ENCODE peak calls at places on chromosomes 2 and 18, in ten cellular contexts. P is fibroblast of lung, H is PC-3, N is neural progenitor cell, C is HCT116, W is A549, R is hepatocyte, D is mammary epithelial cell, Q is IMR-90, I is GM12878. M is an unnamed sample.

GRCh38 chr2:458431-458827 is 170.5 kb upstream of the ALKAL2 start:
- DNase-seq in Q (no peak), N (peak; percentile 58), R (no peak), H (no peak), P (no peak), D (no peak), W (no peak), I (no peak), C (no peak), M (no peak)

GRCh38 chr18:75167759-75168211 is 41.2 kb downstream of the PTGR3 start:
- DNase-seq in H (no peak), N (no peak), Q (peak; percentile 17), C (no peak), R (no peak), W (no peak), P (peak; percentile 26), D (no peak), I (no peak), M (peak; percentile 10)

GRCh38 chr2:6516674-6517073 is 349.0 kb downstream of the CMPK2 start:
- DNase-seq in P (no peak), N (no peak), W (no peak), I (no peak), Q (no peak), C (no peak), D (no peak), R (no peak), H (no peak), M (no peak)

GRCh38 chr2:71505086-71505769 is 51.9 kb downstream of the DYSF start:
- DNase-seq in D (no peak), H (no peak), I (no peak), R (peak; percentile 26), P (no peak), N (no peak), W (no peak), Q (no peak), C (no peak), M (no peak)

GRCh38 chr2:69269330-69269729 is 117.7 kb downstream of the GFPT1 start:
- DNase-seq in W (no peak), C (no peak), D (no peak), P (peak; percentile 23), R (no peak), Q (no peak), I (no peak), H (no peak), N (no peak), M (no peak)

GRCh38 chr2:174158003-174158402 is 90.3 kb downstream of the OLA1 start:
- DNase-seq in C (peak; percentile 51), N (peak; percentile 67), D (peak; percentile 27), R (peak; percentile 27), H (peak; percentile 70), W (peak; percentile 66), I (peak; percentile 16), Q (no peak), P (no peak), M (no peak)

GRCh38 chr18:75915941-75916640 is 488.6 kb upstream of the SMIM21 start:
- DNase-seq in I (no peak), W (no peak), N (peak; percentile 96), P (peak; percentile 46), Q (no peak), R (peak; percentile 72), C (no peak), D (no peak), H (no peak), M (peak; percentile 33)

GRCh38 chr2:141015339-141016047 is 1115.3 kb downstream of the LRP1B start:
- DNase-seq in P (peak; percentile 42), C (no peak), I (no peak), D (no peak), R (no peak), H (no peak), W (no peak), Q (no peak), N (peak; percentile 57), M (peak; percentile 35)

GRCh38 chr18:62485684-62486083 is 37.1 kb upstream of the ZCCHC2 start:
- DNase-seq in H (peak; percentile 94), C (peak; percentile 86), R (peak; percentile 72), W (peak; percentile 60), D (peak; percentile 96), P (peak; percentile 87), N (no peak), Q (peak; percentile 76), I (no peak), M (peak; percentile 81)

GRCh38 chr2:30959653-30960052 is 152.4 kb upstream of the CAPN13 start:
- DNase-seq in N (no peak), R (no peak), Q (no peak), P (no peak), C (no peak), H (no peak), W (no peak), D (no peak), I (no peak), M (no peak)
- H3K4me2 ChIP-seq in N (no peak overlapping the region), R (no peak overlapping the region), Q (no peak overlapping the region), P (no peak overlapping the region), C (no peak overlapping the region), H (no peak overlapping the region), W (no peak overlapping the region), D (no peak overlapping the region), I (no peak overlapping the region), M (no peak overlapping the region)

DNA sequence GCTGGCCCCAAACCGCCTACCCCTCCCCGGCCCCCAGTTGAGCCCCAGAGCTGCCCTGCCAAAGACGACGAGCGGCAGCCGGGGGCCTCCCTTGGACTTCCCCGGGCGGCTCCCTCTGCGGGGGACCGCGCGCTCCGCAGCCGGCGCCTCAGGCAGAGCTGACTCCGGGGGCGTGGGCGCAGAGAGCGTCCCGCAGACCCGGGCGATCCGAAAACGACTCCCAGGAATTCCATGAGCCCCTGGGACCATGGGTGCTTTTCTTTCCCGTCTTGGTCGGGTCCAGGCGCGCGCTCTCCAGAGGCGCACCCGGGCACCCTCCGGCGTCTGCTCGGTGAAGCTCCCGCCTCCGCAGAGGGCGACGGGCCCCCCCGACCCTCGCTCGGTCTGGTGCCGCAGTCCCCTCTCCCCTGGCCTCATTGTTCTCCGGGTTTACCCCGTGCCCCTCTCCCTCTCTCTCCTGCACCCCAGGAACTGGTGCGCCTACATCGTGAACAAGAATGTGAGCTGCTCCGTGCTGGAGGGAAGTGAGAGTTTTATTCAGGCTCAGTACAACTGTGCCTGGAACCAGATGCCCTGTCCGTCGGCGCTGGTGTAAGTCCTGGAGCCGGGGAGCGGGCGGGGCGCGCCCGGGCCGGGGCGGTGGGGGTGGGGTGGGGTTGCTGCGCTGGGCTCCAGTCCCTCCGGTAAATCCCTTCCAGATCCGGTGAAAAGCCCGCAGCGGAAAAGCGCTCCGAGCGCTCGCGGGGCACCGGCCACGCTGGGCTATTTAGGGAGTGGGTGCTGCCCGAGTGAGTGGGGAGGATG is 737 bp downstream of the EMILIN2 start:
- DNase-seq in D (peak; percentile 22), Q (no peak), N (peak; percentile 73), H (no peak), R (peak; percentile 46), I (no peak), C (no peak), P (peak; percentile 27), W (no peak), M (no peak)
- H3K4me2 ChIP-seq in D (peak overlapping the region; percentile 83), Q (peak overlapping the region; percentile 81), N (peak overlapping the region; percentile 99), H (no peak overlapping the region), R (peak overlapping the region; percentile 94), I (peak overlapping the region; percentile 81), C (peak overlapping the region; percentile 33), P (peak overlapping the region; percentile 88), W (peak overlapping the region; percentile 94), M (peak overlapping the region; percentile 86)

DNA sequence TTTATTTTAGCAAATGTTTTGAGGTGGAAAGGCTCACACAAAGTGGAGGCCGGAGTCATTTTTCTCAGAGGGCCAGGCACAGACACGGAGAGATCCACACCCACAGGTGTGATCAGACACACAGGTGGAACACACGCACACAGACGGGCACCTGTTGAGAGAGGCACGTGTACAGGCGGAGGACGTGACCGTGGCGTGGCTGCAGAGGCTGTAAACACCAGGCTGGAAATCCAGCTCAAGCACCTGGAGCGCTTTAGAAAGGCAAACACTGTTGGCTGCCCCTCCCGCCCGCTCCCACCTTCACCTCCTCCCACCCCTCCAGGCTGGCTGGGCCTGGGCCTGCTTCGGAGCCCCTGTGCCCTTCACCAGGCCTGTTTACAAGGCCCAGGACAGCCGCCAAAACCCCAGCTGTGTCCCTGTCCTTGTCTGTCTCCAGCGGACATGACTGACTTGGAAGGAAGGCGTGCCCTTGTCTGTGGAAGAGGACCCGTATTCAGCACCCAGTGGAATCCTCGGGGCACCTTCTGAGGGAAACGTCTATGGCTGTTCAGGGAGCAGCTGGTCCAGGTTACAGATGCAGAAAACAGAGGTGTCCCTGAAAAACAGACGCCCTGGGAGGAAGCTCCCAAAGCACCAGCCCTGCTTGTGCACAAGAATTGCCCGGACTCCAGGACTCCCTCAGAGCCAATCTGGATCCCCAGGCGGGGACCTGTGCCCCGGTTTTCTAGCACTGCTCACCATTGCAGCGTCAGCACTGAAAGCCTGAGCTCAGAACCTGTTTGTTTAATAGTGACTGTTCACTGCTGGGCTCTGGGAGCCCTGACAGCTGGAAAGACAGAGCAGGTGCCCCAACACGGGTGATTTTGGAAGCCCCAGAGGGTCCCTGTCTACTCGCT is 134.3 kb upstream of the HAAO start:
- DNase-seq in W (no peak), C (no peak), D (no peak), R (peak; percentile 50), Q (no peak), H (no peak), I (no peak), N (peak; percentile 30), P (no peak), M (no peak)
- H3K4me2 ChIP-seq in W (no peak overlapping the region), C (no peak overlapping the region), D (no peak overlapping the region), R (peak overlapping the region; percentile 30), Q (no peak overlapping the region), H (no peak overlapping the region), I (no peak overlapping the region), N (peak overlapping the region; percentile 43), P (no peak overlapping the region), M (no peak overlapping the region)

GRCh38 chr2:175865716-175866115 is 136.4 kb downstream of the LNPK start:
- DNase-seq in N (no peak), R (no peak), D (no peak), H (no peak), I (no peak), Q (no peak), W (no peak), C (no peak), P (no peak), M (no peak)
- H3K4me2 ChIP-seq in N (no peak overlapping the region), R (no peak overlapping the region), D (no peak overlapping the region), H (no peak overlapping the region), I (no peak overlapping the region), Q (no peak overlapping the region), W (no peak overlapping the region), C (no peak overlapping the region), P (no peak overlapping the region), M (no peak overlapping the region)

DNA sequence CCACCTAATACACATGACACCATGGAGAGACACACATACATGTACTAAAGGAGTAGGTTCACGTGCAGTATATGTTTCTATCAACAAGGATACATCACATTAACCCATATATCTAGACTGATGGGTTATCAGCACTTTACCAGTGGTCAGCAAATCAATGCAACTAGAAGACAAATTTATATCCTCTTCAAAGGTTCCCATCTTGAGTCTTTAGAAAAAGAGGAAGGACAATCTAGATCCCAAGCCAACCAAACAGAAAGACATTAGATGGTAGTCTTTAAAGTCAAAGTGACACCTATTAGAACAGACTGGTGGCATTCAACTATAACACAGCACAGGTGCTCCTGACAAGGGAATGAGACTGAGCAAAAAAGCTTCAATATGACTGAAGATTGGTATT is 13.8 kb upstream of the SERTAD2 start:
- DNase-seq in Q (no peak), D (no peak), W (no peak), R (no peak), P (no peak), N (no peak), H (no peak), I (no peak), C (no peak), M (no peak)
- H3K4me2 ChIP-seq in Q (no peak overlapping the region), D (no peak overlapping the region), W (no peak overlapping the region), R (no peak overlapping the region), P (no peak overlapping the region), N (no peak overlapping the region), H (no peak overlapping the region), I (peak overlapping the region; percentile 92), C (no peak overlapping the region), M (no peak overlapping the region)

GRCh38 chr2:9094117-9094516 is 90.6 kb upstream of the MBOAT2 start:
- DNase-seq in C (no peak), Q (no peak), W (no peak), R (no peak), H (no peak), D (no peak), N (no peak), P (no peak), I (no peak), M (no peak)
- H3K4me2 ChIP-seq in C (no peak overlapping the region), Q (no peak overlapping the region), W (no peak overlapping the region), R (no peak overlapping the region), H (no peak overlapping the region), D (no peak overlapping the region), N (no peak overlapping the region), P (no peak overlapping the region), I (no peak overlapping the region), M (no peak overlapping the region)

M was measured in astrocyte.